ENCODE peak calls at places on chromosomes 3 and 15, in eight cellular contexts. One of them, this sample, is unnamed.
A peak's percentile ranks its signal among the peaks of the same experiment; 100 is the strongest.

GRCh38 chr3:196323723-196324122 is 5.7 kb upstream of the DYNLT2B start:
- DNase-seq in colonic mucosa: no peak
- DNase-seq in neural progenitor cell: peak; percentile 63
- DNase-seq in thoracic aorta: no peak
- DNase-seq in left lung: no peak
- DNase-seq in tibial artery: no peak
- DNase-seq in CD4-positive, alpha-beta memory T cell: no peak
- DNase-seq in prostate gland: no peak
- DNase-seq in this sample: no peak

GRCh38 chr15:79067434-79067833 is 23.1 kb downstream of the RASGRF1 start:
- DNase-seq in colonic mucosa: no peak
- DNase-seq in neural progenitor cell: no peak
- DNase-seq in thoracic aorta: no peak
- DNase-seq in left lung: no peak
- DNase-seq in tibial artery: no peak
- DNase-seq in CD4-positive, alpha-beta memory T cell: no peak
- DNase-seq in prostate gland: peak; percentile 52
- DNase-seq in this sample: peak; percentile 4

GRCh38 chr3:51869304-51869703 is 6.1 kb downstream of the IQCF5 start:
- DNase-seq in colonic mucosa: no peak
- DNase-seq in neural progenitor cell: no peak
- DNase-seq in thoracic aorta: no peak
- DNase-seq in left lung: no peak
- DNase-seq in tibial artery: no peak
- DNase-seq in CD4-positive, alpha-beta memory T cell: no peak
- DNase-seq in prostate gland: no peak
- DNase-seq in this sample: no peak

GRCh38 chr15:23565395-23566069 is at the start of gene MKRN3:
- DNase-seq in colonic mucosa: no peak
- DNase-seq in neural progenitor cell: peak; percentile 53
- DNase-seq in thoracic aorta: no peak
- DNase-seq in left lung: no peak
- DNase-seq in tibial artery: no peak
- DNase-seq in CD4-positive, alpha-beta memory T cell: peak; percentile 69
- DNase-seq in prostate gland: no peak
- DNase-seq in this sample: peak; percentile 37

GRCh38 chr15:36363335-36363734 is 216.1 kb upstream of the CDIN1 start:
- DNase-seq in colonic mucosa: no peak
- DNase-seq in neural progenitor cell: no peak
- DNase-seq in thoracic aorta: no peak
- DNase-seq in left lung: no peak
- DNase-seq in tibial artery: no peak
- DNase-seq in CD4-positive, alpha-beta memory T cell: no peak
- DNase-seq in prostate gland: no peak
- DNase-seq in this sample: no peak

GRCh38 chr3:105367063-105367405 is 325 bp downstream of the ALCAM start:
- DNase-seq in colonic mucosa: peak; percentile 40
- DNase-seq in neural progenitor cell: peak; percentile 51
- DNase-seq in thoracic aorta: no peak
- DNase-seq in left lung: peak; percentile 39
- DNase-seq in tibial artery: peak; percentile 69
- DNase-seq in CD4-positive, alpha-beta memory T cell: peak; percentile 72
- DNase-seq in prostate gland: peak; percentile 17
- DNase-seq in this sample: no peak

GRCh38 chr15:35194296-35194695 is 109.2 kb upstream of the NANOGP8 start:
- DNase-seq in colonic mucosa: no peak
- DNase-seq in neural progenitor cell: no peak
- DNase-seq in thoracic aorta: no peak
- DNase-seq in left lung: no peak
- DNase-seq in tibial artery: no peak
- DNase-seq in CD4-positive, alpha-beta memory T cell: no peak
- DNase-seq in prostate gland: no peak
- DNase-seq in this sample: no peak

GRCh38 chr15:99704444-99704838 is 28.8 kb downstream of the LYSMD4 start:
- DNase-seq in colonic mucosa: peak; percentile 46
- DNase-seq in neural progenitor cell: peak; percentile 89
- DNase-seq in thoracic aorta: no peak
- DNase-seq in left lung: no peak
- DNase-seq in tibial artery: no peak
- DNase-seq in CD4-positive, alpha-beta memory T cell: peak; percentile 61
- DNase-seq in prostate gland: peak; percentile 76
- DNase-seq in this sample: peak; percentile 87

GRCh38 chr15:35159170-35159569 is 74.1 kb upstream of the NANOGP8 start:
- DNase-seq in colonic mucosa: no peak
- DNase-seq in neural progenitor cell: no peak
- DNase-seq in thoracic aorta: no peak
- DNase-seq in left lung: no peak
- DNase-seq in tibial artery: no peak
- DNase-seq in CD4-positive, alpha-beta memory T cell: no peak
- DNase-seq in prostate gland: no peak
- DNase-seq in this sample: no peak

GRCh38 chr3:13348671-13349396 is 71.3 kb downstream of the NUP210 start:
- DNase-seq in colonic mucosa: no peak
- DNase-seq in neural progenitor cell: peak; percentile 51
- DNase-seq in thoracic aorta: no peak
- DNase-seq in left lung: no peak
- DNase-seq in tibial artery: no peak
- DNase-seq in CD4-positive, alpha-beta memory T cell: peak; percentile 48
- DNase-seq in prostate gland: no peak
- DNase-seq in this sample: no peak

GRCh38 chr3:13345772-13346171 is 74.3 kb downstream of the NUP210 start:
- DNase-seq in colonic mucosa: no peak
- DNase-seq in neural progenitor cell: no peak
- DNase-seq in thoracic aorta: no peak
- DNase-seq in left lung: no peak
- DNase-seq in tibial artery: no peak
- DNase-seq in CD4-positive, alpha-beta memory T cell: no peak
- DNase-seq in prostate gland: no peak
- DNase-seq in this sample: no peak

GRCh38 chr3:13346481-13347389 is 73.4 kb downstream of the NUP210 start:
- DNase-seq in colonic mucosa: peak; percentile 20
- DNase-seq in neural progenitor cell: peak; percentile 73
- DNase-seq in thoracic aorta: no peak
- DNase-seq in left lung: peak; percentile 38
- DNase-seq in tibial artery: no peak
- DNase-seq in CD4-positive, alpha-beta memory T cell: peak; percentile 88
- DNase-seq in prostate gland: no peak
- DNase-seq in this sample: peak; percentile 8

GRCh38 chr3:13348100-13348499 is 72.0 kb downstream of the NUP210 start:
- DNase-seq in colonic mucosa: no peak
- DNase-seq in neural progenitor cell: no peak
- DNase-seq in thoracic aorta: no peak
- DNase-seq in left lung: no peak
- DNase-seq in tibial artery: no peak
- DNase-seq in CD4-positive, alpha-beta memory T cell: no peak
- DNase-seq in prostate gland: no peak
- DNase-seq in this sample: no peak

DNA sequence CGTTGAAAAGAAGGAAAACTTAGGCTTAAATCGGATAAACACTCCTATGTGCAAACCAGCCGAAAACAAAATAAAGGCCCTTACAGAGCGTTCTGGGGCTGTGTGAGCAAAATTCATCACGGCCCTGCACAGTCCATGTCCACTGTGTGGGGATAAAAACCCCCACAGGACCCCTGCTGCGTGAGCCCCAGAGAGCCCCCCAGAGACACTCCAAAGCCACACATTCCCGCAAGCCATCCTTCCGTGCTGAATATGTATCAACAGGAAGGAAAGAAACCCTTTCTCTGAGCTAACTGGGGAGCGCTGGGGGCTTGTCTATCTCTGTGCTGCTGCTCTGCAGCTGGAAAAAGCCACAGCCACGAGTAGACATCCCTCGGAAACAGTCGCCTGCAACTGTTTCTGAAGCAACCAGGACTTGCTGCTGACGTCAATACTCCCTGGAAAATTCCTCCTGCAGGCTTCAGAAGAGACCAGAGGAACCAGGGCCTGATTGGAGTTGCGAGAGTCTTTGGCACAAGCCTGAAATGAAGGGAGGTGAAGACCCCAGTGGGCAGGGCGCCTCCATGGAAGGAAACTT is 72.6 kb downstream of the NUP210 start:
- DNase-seq in colonic mucosa: no peak
- DNase-seq in neural progenitor cell: peak; percentile 74
- DNase-seq in thoracic aorta: no peak
- DNase-seq in left lung: no peak
- DNase-seq in tibial artery: no peak
- DNase-seq in CD4-positive, alpha-beta memory T cell: no peak
- DNase-seq in prostate gland: no peak
- DNase-seq in this sample: no peak
- H3K36me3 ChIP-seq in colonic mucosa: no peaks in the 10 kb centered on the region
- H3K36me3 ChIP-seq in neural progenitor cell: peaks cover 6% of the 10 kb centered on the region
- H3K36me3 ChIP-seq in thoracic aorta: no peaks in the 10 kb centered on the region
- H3K36me3 ChIP-seq in left lung: peaks cover 53% of the 10 kb centered on the region
- H3K36me3 ChIP-seq in tibial artery: no peaks in the 10 kb centered on the region
- H3K36me3 ChIP-seq in CD4-positive, alpha-beta memory T cell: peaks cover 69% of the 10 kb centered on the region
- H3K36me3 ChIP-seq in prostate gland: no peaks in the 10 kb centered on the region
- H3K36me3 ChIP-seq in this sample: no peaks in the 10 kb centered on the region

DNA sequence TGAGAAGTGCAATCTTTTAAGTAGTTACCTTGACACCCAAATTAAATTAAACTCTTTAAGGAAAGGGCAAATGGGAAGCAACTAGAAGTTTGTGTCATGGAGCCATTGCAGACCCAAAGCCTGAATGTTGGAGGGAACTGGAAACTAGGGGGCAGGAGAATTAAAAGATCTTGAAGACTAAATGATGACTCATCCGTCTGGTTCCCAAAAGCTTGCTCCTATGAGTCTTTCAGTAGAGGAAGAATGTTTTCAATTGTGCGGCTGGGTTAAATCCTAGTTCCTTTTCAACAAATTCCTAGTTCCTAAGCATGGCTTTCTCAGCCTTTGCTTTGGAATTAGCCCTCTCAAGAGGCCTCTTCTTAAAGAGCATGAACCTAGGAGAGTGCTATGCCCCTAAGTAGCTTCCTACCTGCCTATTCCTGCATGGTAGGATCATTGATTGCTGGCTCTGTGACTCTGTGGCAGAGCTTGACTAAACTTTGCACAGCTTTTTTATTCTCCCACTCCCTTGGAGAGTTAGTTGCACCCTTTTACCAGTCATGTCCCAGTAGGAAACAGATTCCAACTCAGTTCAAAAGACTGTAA is 17.7 kb downstream of the CLEC3B start:
- DNase-seq in colonic mucosa: no peak
- DNase-seq in neural progenitor cell: peak; percentile 25
- DNase-seq in thoracic aorta: no peak
- DNase-seq in left lung: no peak
- DNase-seq in tibial artery: no peak
- DNase-seq in CD4-positive, alpha-beta memory T cell: no peak
- DNase-seq in prostate gland: no peak
- DNase-seq in this sample: no peak
- H3K27ac ChIP-seq in colonic mucosa: peak overlapping the region; percentile 18
- H3K27ac ChIP-seq in neural progenitor cell: peak overlapping the region; percentile 9
- H3K27ac ChIP-seq in thoracic aorta: peak overlapping the region; percentile 64
- H3K27ac ChIP-seq in left lung: peak overlapping the region; percentile 22
- H3K27ac ChIP-seq in tibial artery: peak overlapping the region; percentile 25
- H3K27ac ChIP-seq in CD4-positive, alpha-beta memory T cell: no peak overlapping the region
- H3K27ac ChIP-seq in prostate gland: no peak overlapping the region
- H3K27ac ChIP-seq in this sample: no peak overlapping the region

GRCh38 chr3:119326976-119327375 is 32.8 kb downstream of the ARHGAP31 start:
- DNase-seq in colonic mucosa: no peak
- DNase-seq in neural progenitor cell: no peak
- DNase-seq in thoracic aorta: no peak
- DNase-seq in left lung: no peak
- DNase-seq in tibial artery: no peak
- DNase-seq in CD4-positive, alpha-beta memory T cell: no peak
- DNase-seq in prostate gland: no peak
- DNase-seq in this sample: no peak
- H3K4me1 ChIP-seq in colonic mucosa: peaks cover 5% of the 10 kb centered on the region
- H3K4me1 ChIP-seq in neural progenitor cell: peaks cover 12% of the 10 kb centered on the region
- H3K4me1 ChIP-seq in thoracic aorta: peaks cover 11% of the 10 kb centered on the region
- H3K4me1 ChIP-seq in left lung: peaks cover 72% of the 10 kb centered on the region
- H3K4me1 ChIP-seq in tibial artery: no peaks in the 10 kb centered on the region
- H3K4me1 ChIP-seq in CD4-positive, alpha-beta memory T cell: peaks cover 17% of the 10 kb centered on the region
- H3K4me1 ChIP-seq in prostate gland: no peaks in the 10 kb centered on the region
- H3K4me1 ChIP-seq in this sample: no peaks in the 10 kb centered on the region

DNA sequence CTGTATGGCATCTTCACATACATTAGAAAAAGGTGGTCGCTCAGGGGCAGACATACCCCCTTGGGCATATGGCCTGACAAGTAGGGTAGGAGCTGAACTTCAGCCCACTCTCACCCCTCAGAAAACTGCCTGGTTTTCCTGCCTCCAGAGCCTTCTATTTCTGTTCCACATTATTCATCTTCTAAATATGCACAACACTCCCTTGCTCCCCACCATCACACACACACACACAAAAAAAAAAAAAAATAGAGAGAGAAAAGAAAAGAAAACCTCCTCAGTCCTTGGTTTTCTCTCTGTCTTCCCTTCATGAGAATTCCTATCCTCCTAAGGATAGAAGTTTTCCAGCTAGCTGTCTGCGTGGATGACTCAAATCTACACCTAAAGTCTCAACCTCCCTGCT is 5.6 kb upstream of the ROPN1 start:
- DNase-seq in colonic mucosa: no peak
- DNase-seq in neural progenitor cell: no peak
- DNase-seq in thoracic aorta: no peak
- DNase-seq in left lung: no peak
- DNase-seq in tibial artery: no peak
- DNase-seq in CD4-positive, alpha-beta memory T cell: no peak
- DNase-seq in prostate gland: no peak
- DNase-seq in this sample: no peak
- H3K36me3 ChIP-seq in colonic mucosa: no peaks in the 10 kb centered on the region
- H3K36me3 ChIP-seq in neural progenitor cell: no peaks in the 10 kb centered on the region
- H3K36me3 ChIP-seq in thoracic aorta: no peaks in the 10 kb centered on the region
- H3K36me3 ChIP-seq in left lung: no peaks in the 10 kb centered on the region
- H3K36me3 ChIP-seq in tibial artery: no peaks in the 10 kb centered on the region
- H3K36me3 ChIP-seq in CD4-positive, alpha-beta memory T cell: no peaks in the 10 kb centered on the region
- H3K36me3 ChIP-seq in prostate gland: no peaks in the 10 kb centered on the region
- H3K36me3 ChIP-seq in this sample: no peaks in the 10 kb centered on the region